ENCODE peak calls at places on chromosome 16, in eight cellular contexts. H is upper lobe of right lung; G is breast epithelium; C is heart right ventricle; N is Caco-2; W is CD8-positive, alpha-beta T cell; D is uterus; Z is ovary. Y is an unnamed sample.

GRCh38 chr16:543301-544164 is 16.0 kb downstream of the CAPN15 start:
- DNase-seq in H (no peak), G (no peak), C (no peak), N (no peak), W (no peak), D (no peak), Z (no peak), Y (no peak)

GRCh38 chr16:80034948-80035700 is 434.6 kb upstream of the MAF start:
- DNase-seq in H (no peak), G (no peak), C (no peak), N (no peak), W (no peak), D (no peak), Z (no peak), Y (no peak)

GRCh38 chr16:63921737-63922136 is 1200.1 kb downstream of the CDH11 start:
- DNase-seq in H (no peak), G (no peak), C (no peak), N (no peak), W (no peak), D (no peak), Z (no peak), Y (no peak)

GRCh38 chr16:4071686-4072561 is 44.3 kb downstream of the ADCY9 start:
- DNase-seq in H (no peak), G (no peak), C (no peak), N (no peak), W (no peak), D (no peak), Z (no peak), Y (no peak)

GRCh38 chr16:64892843-64893242 is 229.0 kb downstream of the CDH11 start:
- DNase-seq in H (no peak), G (no peak), C (no peak), N (no peak), W (no peak), D (no peak), Z (no peak), Y (no peak)

GRCh38 chr16:69833791-69834282 is 71.7 kb downstream of the WWP2 start:
- DNase-seq in H (no peak), G (no peak), C (no peak), N (peak; percentile 62), W (no peak), D (no peak), Z (no peak), Y (no peak)

GRCh38 chr16:81505011-81505660 is 60.5 kb downstream of the CMIP start:
- DNase-seq in H (no peak), G (no peak), C (no peak), N (peak; percentile 59), W (no peak), D (no peak), Z (no peak), Y (no peak)

GRCh38 chr16:4839942-4840341 is 7.1 kb downstream of the GLYR1 start:
- DNase-seq in H (no peak), G (no peak), C (no peak), N (no peak), W (no peak), D (no peak), Z (no peak), Y (no peak)

GRCh38 chr16:66600484-66600883 is 4.0 kb upstream of the CMTM3 start:
- DNase-seq in H (no peak), G (no peak), C (no peak), N (no peak), W (no peak), D (no peak), Z (no peak), Y (no peak)

GRCh38 chr16:85592700-85593502 is 20.2 kb upstream of the GSE1 start:
- DNase-seq in H (no peak), G (no peak), C (no peak), N (no peak), W (no peak), D (no peak), Z (no peak), Y (no peak)

GRCh38 chr16:969508-970378 is 1.0 kb downstream of the LMF1 start:
- DNase-seq in H (peak; percentile 70), G (no peak), C (peak; percentile 44), N (no peak), W (no peak), D (no peak), Z (peak; percentile 60), Y (peak; percentile 76)

GRCh38 chr16:10613771-10614485 is 33.5 kb upstream of the EMP2 start:
- DNase-seq in H (no peak), G (no peak), C (no peak), N (no peak), W (no peak), D (no peak), Z (no peak), Y (no peak)

GRCh38 chr16:50683689-50684374 is 2.7 kb upstream of the SNX20 start:
- DNase-seq in H (no peak), G (no peak), C (no peak), N (no peak), W (peak; percentile 69), D (no peak), Z (no peak), Y (no peak)

GRCh38 chr16:84275562-84276151 is 19.0 kb upstream of the WFDC1 start:
- DNase-seq in H (no peak), G (no peak), C (no peak), N (no peak), W (no peak), D (no peak), Z (no peak), Y (no peak)

GRCh38 chr16:59470556-59470955 is 736.4 kb upstream of the GOT2 start:
- DNase-seq in H (no peak), G (no peak), C (no peak), N (no peak), W (no peak), D (no peak), Z (no peak), Y (no peak)

GRCh38 chr16:69089091-69089912 is 16.2 kb upstream of the HAS3 start:
- DNase-seq in H (peak; percentile 71), G (no peak), C (no peak), N (no peak), W (no peak), D (no peak), Z (no peak), Y (no peak)

GRCh38 chr16:73126453-73126853 is 78.5 kb upstream of the ZFHX3 start:
- DNase-seq in H (no peak), G (no peak), C (peak; percentile 23), N (no peak), W (no peak), D (peak; percentile 68), Z (no peak), Y (peak; percentile 73)

GRCh38 chr16:54237-54581 is 581 bp downstream of the SNRNP25 start:
- DNase-seq in H (no peak), G (no peak), C (no peak), N (no peak), W (no peak), D (no peak), Z (peak; percentile 22), Y (no peak)

GRCh38 chr16:85286970-85287814 is 174.9 kb upstream of the CIBAR2 start:
- DNase-seq in H (no peak), G (no peak), C (peak; percentile 69), N (no peak), W (no peak), D (no peak), Z (no peak), Y (peak; percentile 90)

GRCh38 chr16:49839462-49839825 is 16.5 kb downstream of the ZNF423 start:
- DNase-seq in H (no peak), G (no peak), C (no peak), N (no peak), W (no peak), D (no peak), Z (no peak), Y (no peak)

GRCh38 chr16:81189100-81189664 is 49.3 kb upstream of the BCO1 start:
- DNase-seq in H (peak; percentile 85), G (peak; percentile 65), C (peak; percentile 82), N (no peak), W (no peak), D (peak; percentile 88), Z (peak; percentile 81), Y (peak; percentile 93)

GRCh38 chr16:69386596-69386995 is 789 bp upstream of the TERF2 start:
- DNase-seq in H (no peak), G (no peak), C (no peak), N (no peak), W (no peak), D (no peak), Z (no peak), Y (no peak)

GRCh38 chr16:2818278-2818876 is 1.3 kb downstream of the PRSS21 start:
- DNase-seq in H (peak; percentile 43), G (peak; percentile 43), C (no peak), N (no peak), W (no peak), D (no peak), Z (no peak), Y (no peak)
- H3K27me3 ChIP-seq in H (peaks cover 11% of the 10 kb centered on the region), G (no peaks in the 10 kb centered on the region), C (no peaks in the 10 kb centered on the region), N (no peaks in the 10 kb centered on the region), W (no peaks in the 10 kb centered on the region), D (no peaks in the 10 kb centered on the region), Z (no peaks in the 10 kb centered on the region), Y (no peaks in the 10 kb centered on the region)

GRCh38 chr16:24738895-24739294 is 9.4 kb downstream of the TNRC6A start:
- DNase-seq in H (no peak), G (no peak), C (no peak), N (no peak), W (no peak), D (no peak), Z (no peak), Y (no peak)
- H3K4me1 ChIP-seq in H (peaks cover 87% of the 10 kb centered on the region), G (peaks cover 26% of the 10 kb centered on the region), C (peaks cover 99% of the 10 kb centered on the region), N (peaks cover 11% of the 10 kb centered on the region), W (peaks cover 38% of the 10 kb centered on the region), D (peaks cover 31% of the 10 kb centered on the region), Z (peaks cover 23% of the 10 kb centered on the region), Y (peaks cover 93% of the 10 kb centered on the region)

DNA sequence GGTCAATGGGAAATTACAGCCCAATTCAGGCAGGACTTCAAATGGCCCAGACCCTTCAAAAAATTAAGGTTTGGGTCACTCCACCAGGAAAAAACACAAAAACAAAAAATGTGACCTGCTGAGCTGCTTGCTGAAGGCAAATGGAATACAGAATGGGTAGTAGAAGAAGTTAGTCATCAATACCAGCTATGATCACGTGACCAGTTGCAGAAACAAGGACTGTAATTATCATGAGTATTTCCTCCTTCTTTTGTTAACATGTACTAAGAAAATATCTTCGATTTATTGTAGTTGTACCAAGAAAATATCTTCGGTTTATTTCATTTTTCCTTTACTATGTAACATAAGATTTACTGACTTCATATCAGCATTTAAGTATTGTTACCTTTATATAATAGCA is 1183.6 kb downstream of the CDH8 start:
- DNase-seq in H (no peak), G (no peak), C (no peak), N (no peak), W (no peak), D (no peak), Z (no peak), Y (no peak)
- H3K9me3 ChIP-seq in H (no peaks in the 10 kb centered on the region), G (no peaks in the 10 kb centered on the region), C (no peaks in the 10 kb centered on the region), N (no peaks in the 10 kb centered on the region), W (no peaks in the 10 kb centered on the region), D (no peaks in the 10 kb centered on the region), Z (no peaks in the 10 kb centered on the region), Y (no peaks in the 10 kb centered on the region)

DNA sequence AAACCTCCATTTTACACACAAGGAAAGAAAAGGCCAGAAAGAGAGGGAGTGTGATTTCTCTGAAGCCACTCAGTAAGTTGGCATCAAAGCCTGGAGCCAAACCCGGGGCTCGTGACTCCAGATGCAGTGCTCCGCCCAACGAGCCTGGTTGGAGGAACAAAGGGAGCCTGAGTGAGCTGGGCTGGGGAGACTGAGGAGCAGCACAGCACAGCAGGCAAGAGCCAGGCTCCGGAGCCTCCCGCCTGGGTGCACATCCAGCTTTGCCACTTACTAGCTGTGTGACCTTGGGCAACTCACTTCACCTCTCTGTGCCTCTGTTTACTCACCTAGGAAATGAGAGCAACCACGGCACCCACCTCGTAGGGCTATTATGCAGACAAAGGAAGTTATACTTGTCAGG is 5.6 kb downstream of the GSG1L start:
- DNase-seq in H (no peak), G (no peak), C (no peak), N (no peak), W (no peak), D (no peak), Z (no peak), Y (no peak)
- H3K27me3 ChIP-seq in H (peaks cover 58% of the 10 kb centered on the region), G (peaks cover 4% of the 10 kb centered on the region), C (peaks cover 10% of the 10 kb centered on the region), N (no peaks in the 10 kb centered on the region), W (peaks cover 5% of the 10 kb centered on the region), D (no peaks in the 10 kb centered on the region), Z (no peaks in the 10 kb centered on the region), Y (peaks cover 45% of the 10 kb centered on the region)

Y was measured in psoas muscle.